ENCODE peak calls at places on chromosomes 11 and 22, in six cellular contexts. O, C, X, G, V and M are unnamed samples.
A peak's percentile ranks its signal among the peaks of the same experiment; 100 is the strongest.

GRCh38 chr22:38172016-38172431 is 9.6 kb downstream of the PLA2G6 start:
- DNase-seq in O (no peak), C (no peak), X (peak; percentile 78), G (no peak), V (no peak), M (no peak)

GRCh38 chr22:38761202-38762162 is 5.7 kb upstream of the SUN2 start:
- DNase-seq in O (no peak), C (no peak), X (no peak), G (no peak), V (no peak), M (peak; percentile 44)

GRCh38 chr11:77332259-77332658 is 30.8 kb upstream of the GDPD4 start:
- DNase-seq in O (no peak), C (no peak), X (no peak), G (no peak), V (no peak), M (no peak)

GRCh38 chr22:46171940-46172339 is 21.6 kb downstream of the PPARA start:
- DNase-seq in O (no peak), C (no peak), X (no peak), G (no peak), V (no peak), M (no peak)

GRCh38 chr11:36431429-36432092 is 78.5 kb downstream of the TRAF6 start:
- DNase-seq in O (peak; percentile 86), C (peak; percentile 73), X (peak; percentile 78), G (no peak), V (peak; percentile 39), M (peak; percentile 62)

GRCh38 chr11:61163714-61164609 is 2.7 kb upstream of the VPS37C start:
- DNase-seq in O (no peak), C (peak; percentile 87), X (no peak), G (no peak), V (no peak), M (peak; percentile 76)

GRCh38 chr11:75423721-75424120 is 9.3 kb downstream of the KLHL35 start:
- DNase-seq in O (no peak), C (no peak), X (no peak), G (no peak), V (no peak), M (no peak)

GRCh38 chr11:68146704-68147474 is 25.7 kb upstream of the CHKA start:
- DNase-seq in O (peak; percentile 92), C (peak; percentile 80), X (peak; percentile 52), G (no peak), V (peak; percentile 97), M (no peak)

GRCh38 chr11:66727883-66728759 is 895 bp downstream of the SPTBN2 start:
- DNase-seq in O (no peak), C (peak; percentile 49), X (no peak), G (no peak), V (no peak), M (no peak)

GRCh38 chr11:55669376-55669775 is 7.4 kb downstream of the OR4C6 start:
- DNase-seq in O (no peak), C (no peak), X (no peak), G (no peak), V (no peak), M (no peak)

GRCh38 chr22:37195921-37196320 is 7.9 kb upstream of the C1QTNF6 start:
- DNase-seq in O (no peak), C (no peak), X (peak; percentile 30), G (no peak), V (no peak), M (no peak)

GRCh38 chr22:22058649-22059475 is 76.3 kb upstream of the TOP3B start:
- DNase-seq in O (no peak), C (no peak), X (no peak), G (no peak), V (no peak), M (peak; percentile 38)

GRCh38 chr11:86524603-86525352 is 147.6 kb downstream of the ME3 start:
- DNase-seq in O (peak; percentile 79), C (no peak), X (peak; percentile 91), G (no peak), V (peak; percentile 44), M (no peak)

GRCh38 chr11:116714902-116715301 is 57.9 kb downstream of the BUD13 start:
- DNase-seq in O (no peak), C (no peak), X (no peak), G (no peak), V (no peak), M (no peak)

GRCh38 chr11:110106713-110107274 is 13.6 kb downstream of the ZC3H12C start:
- DNase-seq in O (no peak), C (no peak), X (no peak), G (no peak), V (no peak), M (no peak)

GRCh38 chr11:19728436-19728835 is 15.8 kb downstream of the NAV2 start:
- DNase-seq in O (no peak), C (no peak), X (no peak), G (no peak), V (no peak), M (no peak)

GRCh38 chr22:37892566-37893338 is 13.3 kb upstream of the MICALL1 start:
- DNase-seq in O (no peak), C (no peak), X (no peak), G (no peak), V (no peak), M (no peak)

GRCh38 chr11:94806436-94806835 is 38.3 kb downstream of the AMOTL1 start:
- DNase-seq in O (no peak), C (no peak), X (no peak), G (no peak), V (no peak), M (no peak)

GRCh38 chr11:105829084-105829483 is 193.0 kb downstream of the MSANTD4 start:
- DNase-seq in O (no peak), C (no peak), X (no peak), G (peak; percentile 37), V (no peak), M (peak; percentile 59)

GRCh38 chr22:25420925-25421904 is 143.3 kb upstream of the GRK3 start:
- DNase-seq in O (peak; percentile 40), C (no peak), X (no peak), G (no peak), V (no peak), M (peak; percentile 19)

GRCh38 chr11:7364660-7365059 is 113.0 kb downstream of the SYT9 start:
- DNase-seq in O (no peak), C (no peak), X (no peak), G (no peak), V (no peak), M (no peak)
- TF ChIP-seq MYC in O (no peak), C (no peak), X (no peak), G (no peak), V (no peak), M (no peak)

GRCh38 chr11:73402834-73403185 is 26.6 kb downstream of the RELT start:
- DNase-seq in O (no peak), C (peak; percentile 40), X (peak; percentile 25), G (no peak), V (no peak), M (peak; percentile 60)
- TF ChIP-seq CTCF in O (peak; percentile 37), C (peak; percentile 52), X (peak; percentile 7), G (peak; percentile 28), V (peak; percentile 24), M (peak; percentile 48)

GRCh38 chr11:45610627-45611026 is 54.8 kb downstream of the CHST1 start:
- DNase-seq in O (no peak), C (no peak), X (no peak), G (no peak), V (no peak), M (peak; percentile 88)
- TF ChIP-seq MAX in O (no peak), C (no peak), X (no peak), G (no peak), V (no peak), M (peak; percentile 54)

GRCh38 chr11:129896062-129896461 is 684 bp upstream of the NFRKB start:
- DNase-seq in O (no peak), C (peak; percentile 14), X (no peak), G (no peak), V (no peak), M (peak; percentile 15)

GRCh38 chr11:129894281-129895125 is 875 bp downstream of the NFRKB start:
- DNase-seq in O (no peak), C (peak; percentile 21), X (no peak), G (no peak), V (no peak), M (peak; percentile 45)

DNA sequence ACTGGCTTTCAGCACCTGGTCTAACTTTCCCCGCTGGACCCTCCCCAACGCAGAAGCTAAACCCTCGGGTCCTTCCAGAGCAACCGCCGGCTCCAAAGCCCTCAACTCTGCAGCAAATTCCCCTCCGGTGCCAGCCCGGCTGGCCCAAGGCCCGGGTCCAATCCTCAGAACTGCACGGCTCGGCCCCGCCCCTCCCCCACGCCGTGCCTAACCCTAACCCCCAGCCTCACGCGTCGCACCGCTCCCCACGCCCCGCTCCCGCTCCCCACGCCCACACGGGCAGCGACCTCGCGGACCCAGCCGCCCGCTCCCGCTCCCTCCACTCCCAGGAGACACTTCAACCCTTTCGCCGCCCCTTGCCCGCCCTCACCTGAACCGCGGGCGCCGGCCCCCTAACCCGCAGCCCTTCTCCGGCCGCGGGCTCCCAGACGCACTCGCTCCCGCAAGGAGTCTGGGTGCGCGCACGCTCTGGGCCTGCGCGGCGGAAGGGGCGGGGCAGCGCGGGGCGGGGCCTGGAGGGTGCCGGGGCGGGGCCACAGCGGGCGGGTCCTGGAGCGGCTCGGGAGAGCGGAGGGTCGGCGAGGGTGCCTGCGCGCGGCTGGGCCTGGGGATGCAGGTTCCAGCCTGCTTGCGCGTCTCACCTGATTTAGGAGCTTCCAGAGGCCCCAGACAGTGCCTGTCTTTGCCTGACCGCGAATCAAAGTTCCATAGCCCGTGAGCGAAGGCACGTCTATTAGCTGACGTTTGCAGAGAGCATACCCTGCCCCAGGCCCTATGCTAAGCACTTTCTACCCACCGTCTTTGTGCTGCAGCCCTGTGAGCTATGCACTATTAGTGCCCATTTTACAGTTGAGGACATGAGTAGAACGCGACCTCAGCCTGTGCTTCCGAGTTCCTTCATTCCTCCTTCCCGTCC is at the start of gene NFRKB:
- DNase-seq in O (peak; percentile 58), C (peak; percentile 86), X (peak; percentile 84), G (peak; percentile 9), V (peak; percentile 72), M (peak; percentile 86)
- TF ChIP-seq MYC in O (no peak), C (no peak), X (no peak), G (no peak), V (peak; percentile 55), M (no peak)

DNA sequence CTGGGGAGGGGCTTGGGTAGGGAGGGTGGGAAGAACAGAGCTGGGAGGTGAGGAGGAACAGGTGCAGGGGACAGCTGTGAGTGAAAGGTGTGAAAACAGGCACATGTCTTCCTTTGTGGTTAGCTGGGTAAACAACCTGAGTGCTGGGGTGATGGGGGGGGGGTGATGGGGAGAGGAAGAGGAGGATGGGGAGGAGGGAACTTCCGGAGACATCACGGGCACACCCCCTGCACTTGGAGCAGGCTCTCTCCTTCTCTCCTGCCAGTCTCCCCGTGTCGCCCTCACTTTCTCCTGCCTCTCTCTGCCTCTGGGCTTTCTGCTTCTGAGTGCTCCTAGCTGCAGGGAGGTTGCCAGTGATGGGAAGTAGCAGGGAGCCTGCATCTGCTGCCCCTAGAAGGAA is 8.8 kb downstream of the CXCR5 start:
- DNase-seq in O (no peak), C (no peak), X (no peak), G (no peak), V (no peak), M (no peak)
- TF ChIP-seq CTCF in O (no peak), C (no peak), X (no peak), G (no peak), V (no peak), M (no peak)

GRCh38 chr22:28316014-28316413 is 363.6 kb downstream of the TTC28 start:
- DNase-seq in O (no peak), C (peak; percentile 64), X (peak; percentile 57), G (no peak), V (peak; percentile 21), M (no peak)

GRCh38 chr22:28314959-28315358 is 364.7 kb downstream of the TTC28 start:
- DNase-seq in O (no peak), C (no peak), X (no peak), G (no peak), V (no peak), M (no peak)

GRCh38 chr22:28310299-28310698 is 369.3 kb downstream of the TTC28 start:
- DNase-seq in O (no peak), C (no peak), X (no peak), G (no peak), V (peak; percentile 13), M (no peak)
- TF ChIP-seq MAX in O (no peak), C (no peak), X (no peak), G (no peak), V (no peak), M (no peak)